ENCODE peak calls at places on chromosome X, in ten cellular contexts. U, S, L, C, A, F, N, W, X and I are unnamed samples.

GRCh38 chrX:21802054-21802660 is 37.3 kb upstream of the MBTPS2 start:
- DNase-seq in A (no peak), C (no peak), N (no peak), U (no peak), S (no peak), F (no peak), W (no peak), X (no peak), L (no peak), I (no peak)

GRCh38 chrX:78652971-78653822 is 5.9 kb downstream of the RTL3 start:
- DNase-seq in C (no peak), W (no peak), X (no peak), U (no peak), A (no peak), L (no peak), F (no peak), N (no peak), S (no peak), I (no peak)

GRCh38 chrX:39874202-39874816 is 223.4 kb downstream of the BCOR start:
- DNase-seq in X (no peak), A (no peak), W (no peak), C (peak), N (no peak), F (no peak), U (no peak), L (no peak), S (no peak), I (peak)

GRCh38 chrX:7372843-7373525 is 225.0 kb upstream of the PUDP start:
- DNase-seq in U (peak), N (no peak), S (no peak), L (no peak), A (no peak), X (no peak), F (no peak), W (no peak), C (no peak), I (no peak)

GRCh38 chrX:32948130-32948529 is 263.2 kb downstream of the DMD start:
- DNase-seq in L (no peak), F (no peak), N (no peak), U (no peak), W (no peak), A (no peak), S (no peak), X (no peak), C (no peak), I (no peak)

GRCh38 chrX:35380808-35381700 is 417.1 kb upstream of the MAGEB16 start:
- DNase-seq in F (no peak), C (no peak), X (no peak), W (no peak), A (no peak), S (no peak), U (peak), L (no peak), N (peak), I (no peak)

GRCh38 chrX:106726485-106727437 is at the start of gene RNF128:
- DNase-seq in W (peak), C (peak), S (no peak), A (no peak), F (peak), X (no peak), U (no peak), L (peak), N (peak), I (no peak)

GRCh38 chrX:357693-358471 is 28.8 kb downstream of the PPP2R3B start:
- DNase-seq in A (no peak), N (no peak), F (no peak), W (peak), L (no peak), X (no peak), U (peak), S (no peak), C (peak), I (no peak)

GRCh38 chrX:109934935-109935334 is 68.0 kb upstream of the TMEM164 start:
- DNase-seq in L (no peak), C (no peak), S (no peak), N (no peak), W (no peak), F (no peak), U (no peak), A (no peak), X (no peak), I (no peak)

GRCh38 chrX:9133426-9133825 is 99.5 kb upstream of the FAM9B start:
- DNase-seq in X (no peak), U (no peak), A (no peak), F (no peak), C (no peak), W (no peak), S (no peak), N (no peak), L (no peak), I (no peak)

GRCh38 chrX:105564536-105564935 is 257.8 kb upstream of the NRK start:
- DNase-seq in W (no peak), N (no peak), F (no peak), U (peak), S (no peak), L (no peak), C (no peak), X (no peak), A (no peak), I (no peak)

GRCh38 chrX:100083146-100083715 is 326.8 kb downstream of the PCDH19 start:
- DNase-seq in X (no peak), S (no peak), N (no peak), L (no peak), W (no peak), C (no peak), A (no peak), F (no peak), U (no peak), I (no peak)

GRCh38 chrX:41514179-41514578 is 67.0 kb downstream of the NYX start:
- DNase-seq in F (no peak), S (no peak), W (no peak), C (no peak), N (no peak), L (no peak), A (no peak), U (no peak), X (no peak), I (no peak)

GRCh38 chrX:24080670-24081069 is 25.9 kb downstream of the EIF2S3 start:
- DNase-seq in F (no peak), L (no peak), S (no peak), C (no peak), A (no peak), X (no peak), U (no peak), N (no peak), W (no peak), I (no peak)